ENCODE peak calls at places on chromosomes 11 and 22, in nine cellular contexts. W is transverse colon, M is A549, T is ovary, P is endothelial cell of umbilical vein, G is esophagus muscularis mucosa, B is K562, X is HepG2, D is Peyer's patch. K is an unnamed sample.

GRCh38 chr22:20803696-20804324 is 29.9 kb downstream of the SERPIND1 start:
- DNase-seq in D (no peak), P (peak; percentile 27), B (peak; percentile 84), T (peak; percentile 25), W (peak; percentile 35), X (peak; percentile 40), M (peak; percentile 22), G (no peak), K (peak; percentile 40)

GRCh38 chr11:129375731-129376657 is at the start of gene BARX2:
- DNase-seq in D (no peak), G (no peak), P (peak; percentile 47), X (peak; percentile 33), W (peak; percentile 79), B (peak; percentile 7), T (no peak), M (no peak), K (peak; percentile 82)

GRCh38 chr11:117944554-117944953 is 15.4 kb upstream of the TMPRSS13 start:
- DNase-seq in W (no peak), G (no peak), D (no peak), M (no peak), P (no peak), X (no peak), B (no peak), T (no peak), K (peak; percentile 18)

GRCh38 chr11:126347751-126348628 is 7.5 kb upstream of the ST3GAL4 start:
- DNase-seq in G (no peak), X (peak; percentile 14), P (no peak), T (no peak), W (no peak), M (no peak), B (no peak), D (no peak), K (no peak)

GRCh38 chr11:120500414-120500936 is 11.1 kb upstream of the GRIK4 start:
- DNase-seq in X (no peak), W (no peak), T (no peak), G (no peak), M (no peak), P (peak; percentile 10), B (no peak), D (no peak), K (no peak)

GRCh38 chr11:88480217-88480616 is 142.7 kb upstream of the CTSC start:
- DNase-seq in B (no peak), X (no peak), D (no peak), M (no peak), T (no peak), W (no peak), P (peak; percentile 86), G (no peak), K (no peak)

GRCh38 chr11:82733444-82734119 is at the start of gene FAM181B:
- DNase-seq in X (no peak), G (no peak), M (peak; percentile 11), P (peak; percentile 29), W (peak; percentile 38), T (peak; percentile 61), B (peak; percentile 57), D (no peak), K (peak; percentile 38)

GRCh38 chr11:3052567-3052966 is 4.7 kb downstream of the CARS1 start:
- DNase-seq in D (no peak), M (no peak), T (no peak), X (no peak), G (no peak), B (no peak), W (no peak), P (no peak), K (no peak)

GRCh38 chr11:113670149-113670829 is 35.8 kb downstream of the TMPRSS5 start:
- DNase-seq in M (no peak), P (no peak), X (no peak), D (no peak), T (no peak), W (no peak), G (no peak), B (peak; percentile 30), K (no peak)

GRCh38 chr11:113670830-113671215 is 35.3 kb downstream of the TMPRSS5 start:
- DNase-seq in T (no peak), D (no peak), M (no peak), W (no peak), B (no peak), G (no peak), P (no peak), X (no peak), K (no peak)

GRCh38 chr11:113667801-113668200 is 38.3 kb downstream of the TMPRSS5 start:
- DNase-seq in M (no peak), B (peak; percentile 38), T (no peak), X (no peak), G (no peak), D (no peak), P (no peak), W (no peak), K (no peak)

GRCh38 chr11:113666584-113666983 is 39.5 kb downstream of the TMPRSS5 start:
- DNase-seq in X (no peak), B (no peak), M (no peak), D (no peak), W (no peak), T (no peak), P (no peak), G (no peak), K (no peak)

DNA sequence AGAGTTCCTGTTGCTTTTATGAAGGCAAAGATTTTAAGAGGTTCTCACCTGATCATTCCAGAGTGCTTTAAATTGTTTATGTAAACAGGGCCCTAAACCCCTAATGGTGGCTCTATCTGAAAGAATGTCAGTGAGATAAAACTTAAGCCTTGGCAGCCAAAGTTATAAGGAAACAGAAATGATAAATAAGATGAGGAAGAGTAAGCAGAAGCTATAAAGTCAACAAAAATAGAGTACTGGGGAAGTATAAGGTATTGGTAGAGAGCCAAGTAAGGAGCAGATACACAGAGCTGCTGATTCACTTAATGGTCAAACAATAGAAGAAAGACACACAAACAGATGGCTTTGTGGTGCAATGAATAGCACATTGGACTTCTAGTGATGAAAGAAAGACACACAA is 37.9 kb downstream of the TMPRSS5 start:
- DNase-seq in M (no peak), T (no peak), B (peak; percentile 32), D (no peak), P (no peak), G (no peak), X (no peak), W (no peak), K (no peak)
- H3K27ac ChIP-seq in M (no peak overlapping the region), T (no peak overlapping the region), B (peak overlapping the region; percentile 60), D (no peak overlapping the region), P (no peak overlapping the region), G (no peak overlapping the region), X (no peak overlapping the region), W (no peak overlapping the region), K (no peak overlapping the region)

GRCh38 chr11:75333807-75334140 is 17.7 kb downstream of the ARRB1 start:
- DNase-seq in P (no peak), G (no peak), T (no peak), D (no peak), W (no peak), X (no peak), M (no peak), B (no peak), K (no peak)

GRCh38 chr11:75333022-75333806 is 18.2 kb downstream of the ARRB1 start:
- DNase-seq in G (no peak), M (no peak), X (no peak), D (no peak), T (no peak), B (no peak), W (no peak), P (no peak), K (no peak)

GRCh38 chr11:75334402-75334891 is 17.0 kb downstream of the ARRB1 start:
- DNase-seq in P (no peak), G (no peak), T (no peak), W (no peak), B (peak; percentile 70), D (no peak), M (no peak), X (no peak), K (no peak)

GRCh38 chr11:75337195-75337654 is 14.2 kb downstream of the ARRB1 start:
- DNase-seq in X (no peak), D (no peak), P (peak; percentile 66), G (no peak), T (no peak), B (peak; percentile 59), M (no peak), W (no peak), K (no peak)

GRCh38 chr11:75334976-75335375 is 16.5 kb downstream of the ARRB1 start:
- DNase-seq in P (no peak), W (no peak), X (no peak), M (no peak), D (no peak), T (no peak), B (peak; percentile 51), G (no peak), K (no peak)
- H3K4me1 ChIP-seq in P (peaks cover 47% of the 10 kb centered on the region), W (peaks cover 75% of the 10 kb centered on the region), X (peaks cover 39% of the 10 kb centered on the region), M (peaks cover 38% of the 10 kb centered on the region), D (peaks cover 14% of the 10 kb centered on the region), T (peaks cover 28% of the 10 kb centered on the region), B (peaks cover 51% of the 10 kb centered on the region), G (peaks cover 100% of the 10 kb centered on the region), K (peaks cover 100% of the 10 kb centered on the region)

GRCh38 chr11:43920598-43921419 is 21.6 kb upstream of the C11orf96 start:
- DNase-seq in W (peak; percentile 46), P (peak; percentile 96), D (no peak), T (peak; percentile 90), M (peak; percentile 95), X (peak; percentile 91), B (peak; percentile 71), G (peak; percentile 96), K (peak; percentile 46)
- TF ChIP-seq POLR2A in W (no peak), P (no peak), D (no peak), T (no peak), M (no peak), X (no peak), B (no peak), G (no peak), K (no peak)

GRCh38 chr11:94546886-94547285 is 3.2 kb downstream of the FUT4 start:
- DNase-seq in D (no peak), T (no peak), W (peak; percentile 73), P (no peak), M (no peak), B (no peak), X (no peak), G (no peak), K (no peak)

GRCh38 chr11:94545641-94546470 is 2.1 kb downstream of the FUT4 start:
- DNase-seq in W (no peak), P (no peak), M (no peak), X (no peak), T (no peak), B (no peak), D (no peak), G (no peak), K (no peak)

GRCh38 chr11:94544582-94544831 is 786 bp downstream of the FUT4 start:
- DNase-seq in M (no peak), P (no peak), W (peak; percentile 20), G (no peak), D (no peak), X (no peak), B (no peak), T (peak; percentile 25), K (no peak)

GRCh38 chr11:94543695-94544581 is at the start of gene FUT4:
- DNase-seq in W (peak; percentile 95), B (peak; percentile 88), G (peak; percentile 94), X (peak; percentile 24), T (peak; percentile 82), P (peak; percentile 80), M (peak; percentile 66), D (peak; percentile 69), K (peak; percentile 94)

DNA sequence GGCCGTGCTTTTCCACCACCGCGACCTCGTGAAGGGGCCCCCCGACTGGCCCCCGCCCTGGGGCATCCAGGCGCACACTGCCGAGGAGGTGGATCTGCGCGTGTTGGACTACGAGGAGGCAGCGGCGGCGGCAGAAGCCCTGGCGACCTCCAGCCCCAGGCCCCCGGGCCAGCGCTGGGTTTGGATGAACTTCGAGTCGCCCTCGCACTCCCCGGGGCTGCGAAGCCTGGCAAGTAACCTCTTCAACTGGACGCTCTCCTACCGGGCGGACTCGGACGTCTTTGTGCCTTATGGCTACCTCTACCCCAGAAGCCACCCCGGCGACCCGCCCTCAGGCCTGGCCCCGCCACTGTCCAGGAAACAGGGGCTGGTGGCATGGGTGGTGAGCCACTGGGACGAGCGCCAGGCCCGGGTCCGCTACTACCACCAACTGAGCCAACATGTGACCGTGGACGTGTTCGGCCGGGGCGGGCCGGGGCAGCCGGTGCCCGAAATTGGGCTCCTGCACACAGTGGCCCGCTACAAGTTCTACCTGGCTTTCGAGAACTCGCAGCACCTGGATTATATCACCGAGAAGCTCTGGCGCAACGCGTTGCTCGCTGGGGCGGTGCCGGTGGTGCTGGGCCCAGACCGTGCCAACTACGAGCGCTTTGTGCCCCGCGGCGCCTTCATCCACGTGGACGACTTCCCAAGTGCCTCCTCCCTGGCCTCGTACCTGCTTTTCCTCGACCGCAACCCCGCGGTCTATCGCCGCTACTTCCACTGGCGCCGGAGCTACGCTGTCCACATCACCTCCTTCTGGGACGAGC is 1.3 kb downstream of the FUT4 start:
- DNase-seq in W (peak; percentile 51), D (no peak), B (no peak), M (no peak), P (no peak), X (no peak), G (no peak), T (peak; percentile 29), K (peak; percentile 54)
- H3K27ac ChIP-seq in W (peak overlapping the region; percentile 97), D (peak overlapping the region; percentile 98), B (peak overlapping the region; percentile 95), M (peak overlapping the region; percentile 85), P (peak overlapping the region; percentile 55), X (no peak overlapping the region), G (peak overlapping the region; percentile 98), T (peak overlapping the region; percentile 95), K (peak overlapping the region; percentile 95)